ENCODE peak calls at places on chromosomes 6 and 20, in six cellular contexts. O, U, K, N, F and Z are unnamed samples.
A peak's percentile ranks its signal among the peaks of the same experiment; 100 is the strongest.

GRCh38 chr20:8932192-8933150 is 136.4 kb upstream of the PLCB4 start:
- DNase-seq in O (no peak), U (peak; percentile 42), K (no peak), N (peak; percentile 73), F (no peak), Z (no peak)

GRCh38 chr6:44851176-44851575 is 463.7 kb downstream of the CDC5L start:
- DNase-seq in O (no peak), U (no peak), K (no peak), N (no peak), F (no peak), Z (no peak)

GRCh38 chr6:155909710-155910109 is 454.1 kb upstream of the NOX3 start:
- DNase-seq in O (no peak), U (no peak), K (no peak), N (no peak), F (peak; percentile 16), Z (no peak)

GRCh38 chr20:19964289-19965263 is 52.6 kb upstream of the NAA20 start:
- DNase-seq in O (no peak), U (peak; percentile 80), K (no peak), N (peak; percentile 54), F (no peak), Z (peak; percentile 61)

GRCh38 chr20:21101453-21102251 is 4.5 kb downstream of the LINC00237 start:
- DNase-seq in O (peak; percentile 54), U (no peak), K (no peak), N (no peak), F (peak; percentile 75), Z (peak; percentile 79)

GRCh38 chr6:133512410-133513016 is 271.4 kb downstream of the EYA4 start:
- DNase-seq in O (peak; percentile 26), U (peak; percentile 53), K (no peak), N (peak; percentile 60), F (peak; percentile 58), Z (peak; percentile 61)

GRCh38 chr20:14264869-14265268 is 72.5 kb downstream of the FLRT3 start:
- DNase-seq in O (peak; percentile 4), U (peak; percentile 38), K (no peak), N (no peak), F (no peak), Z (peak; percentile 7)

GRCh38 chr20:2178328-2179232 is 77.0 kb downstream of the STK35 start:
- DNase-seq in O (no peak), U (no peak), K (no peak), N (peak; percentile 7), F (no peak), Z (no peak)

GRCh38 chr6:10643214-10643641 is 51.2 kb downstream of the C6orf52 start:
- DNase-seq in O (no peak), U (no peak), K (no peak), N (no peak), F (no peak), Z (peak; percentile 91)

GRCh38 chr20:41308290-41308691 is 9.2 kb downstream of the ZHX3 start:
- DNase-seq in O (no peak), U (no peak), K (no peak), N (peak; percentile 59), F (no peak), Z (peak; percentile 62)

GRCh38 chr6:49453221-49453620 is 9.8 kb downstream of the MMUT start:
- DNase-seq in O (no peak), U (peak; percentile 7), K (no peak), N (peak; percentile 8), F (no peak), Z (no peak)

GRCh38 chr6:131980791-131981623 is 29.8 kb upstream of the CCN2 start:
- DNase-seq in O (no peak), U (peak; percentile 59), K (no peak), N (peak; percentile 76), F (no peak), Z (no peak)

GRCh38 chr6:25332671-25333071 is 53.5 kb downstream of the CARMIL1 start:
- DNase-seq in O (no peak), U (no peak), K (no peak), N (no peak), F (no peak), Z (no peak)

GRCh38 chr6:52547647-52548352 is 29.1 kb downstream of the TRAM2 start:
- DNase-seq in O (peak; percentile 80), U (no peak), K (no peak), N (no peak), F (no peak), Z (no peak)

GRCh38 chr6:149856256-149856994 is 7.7 kb downstream of the LRP11 start:
- DNase-seq in O (no peak), U (no peak), K (no peak), N (peak; percentile 81), F (no peak), Z (no peak)

GRCh38 chr20:64077876-64078551 is 1.3 kb downstream of the RGS19 start:
- DNase-seq in O (no peak), U (no peak), K (no peak), N (no peak), F (no peak), Z (peak; percentile 94)

GRCh38 chr6:89145962-89146747 is at the start of gene PM20D2:
- DNase-seq in O (peak; percentile 97), U (peak; percentile 79), K (no peak), N (peak; percentile 63), F (peak; percentile 58), Z (peak; percentile 94)

GRCh38 chr6:119215309-119215708 is 134.3 kb downstream of the MAN1A1 start:
- DNase-seq in O (no peak), U (no peak), K (no peak), N (no peak), F (no peak), Z (no peak)

GRCh38 chr6:46651006-46651405 is 1.6 kb downstream of the CYP39A1 start:
- DNase-seq in O (no peak), U (no peak), K (no peak), N (no peak), F (no peak), Z (no peak)

GRCh38 chr6:156848533-156848932 is 71.4 kb downstream of the ARID1B start:
- DNase-seq in O (peak; percentile 80), U (no peak), K (no peak), N (peak; percentile 83), F (no peak), Z (peak; percentile 66)

GRCh38 chr6:15268130-15268908 is 22.4 kb downstream of the JARID2 start:
- DNase-seq in O (no peak), U (no peak), K (no peak), N (no peak), F (peak; percentile 33), Z (no peak)

GRCh38 chr6:2426561-2427340 is 181.3 kb upstream of the GMDS start:
- DNase-seq in O (no peak), U (no peak), K (no peak), N (no peak), F (no peak), Z (no peak)

GRCh38 chr6:144008501-144009245 is 614 bp upstream of the PLAGL1 start:
- DNase-seq in O (no peak), U (peak; percentile 7), K (no peak), N (no peak), F (peak; percentile 25), Z (peak; percentile 13)

GRCh38 chr20:20399705-20400104 is 31.8 kb downstream of the INSM1 start:
- DNase-seq in O (no peak), U (no peak), K (no peak), N (no peak), F (no peak), Z (no peak)

GRCh38 chr6:25939593-25939992 is 9.1 kb upstream of the SLC17A2 start:
- DNase-seq in O (no peak), U (no peak), K (no peak), N (no peak), F (no peak), Z (no peak)

GRCh38 chr20:24768977-24769675 is 179.9 kb upstream of the CST7 start:
- DNase-seq in O (peak; percentile 76), U (no peak), K (no peak), N (no peak), F (no peak), Z (no peak)

DNA sequence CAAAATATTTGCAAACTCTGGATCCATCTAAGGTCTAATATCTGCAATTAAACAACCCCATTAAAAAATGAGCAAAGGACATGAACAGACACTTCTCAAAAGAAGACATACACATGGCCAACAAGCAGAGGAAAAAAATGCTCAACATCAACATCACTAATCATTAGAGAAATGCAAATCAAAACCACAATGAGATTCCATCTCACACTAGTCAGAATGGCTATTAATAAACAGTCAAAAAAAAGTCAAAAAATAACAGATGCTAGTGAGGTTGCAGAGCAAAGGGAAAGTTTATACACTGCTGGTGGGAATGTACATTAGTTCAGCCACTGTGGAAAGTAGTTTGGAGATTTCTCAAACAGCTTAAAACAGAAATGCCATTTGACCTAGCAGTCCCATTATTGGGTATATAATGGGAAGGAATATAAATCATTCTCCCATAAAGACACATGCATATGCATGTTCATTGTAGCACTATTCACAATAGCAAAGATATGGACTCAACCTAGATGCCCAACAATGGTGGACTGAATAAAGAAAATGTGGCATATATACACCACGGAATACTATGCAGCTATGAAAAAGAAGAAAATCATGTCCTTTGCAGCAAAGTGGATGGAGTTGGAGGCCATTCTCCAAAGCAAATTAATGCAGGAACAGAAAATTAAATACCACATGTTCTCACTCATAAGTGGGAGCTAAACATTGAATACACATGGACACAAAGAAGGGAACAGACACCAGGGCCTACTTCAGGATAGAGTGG is 9.1 kb downstream of the ZNFX1 start:
- DNase-seq in O (no peak), U (no peak), K (no peak), N (no peak), F (no peak), Z (no peak)
- TF ChIP-seq CTCF in O (peak; percentile 7), U (no peak), K (no peak), N (no peak), F (no peak), Z (no peak)

GRCh38 chr6:7332090-7332745 is 19.2 kb upstream of the SSR1 start:
- DNase-seq in O (no peak), U (no peak), K (no peak), N (no peak), F (no peak), Z (peak; percentile 36)
- TF ChIP-seq MAX in O (no peak), U (no peak), K (no peak), N (no peak), F (no peak), Z (no peak)

GRCh38 chr6:109455502-109456282 is at the start of gene MICAL1:
- DNase-seq in O (peak; percentile 94), U (peak; percentile 33), K (peak; percentile 45), N (peak; percentile 17), F (peak; percentile 66), Z (peak; percentile 82)
- TF ChIP-seq CTCF in O (peak; percentile 40), U (no peak), K (no peak), N (peak; percentile 23), F (no peak), Z (peak; percentile 30)

GRCh38 chr6:140079328-140079727 is 704.9 kb upstream of the CITED2 start:
- DNase-seq in O (no peak), U (no peak), K (no peak), N (peak; percentile 30), F (no peak), Z (no peak)
- TF ChIP-seq MAX in O (no peak), U (no peak), K (no peak), N (no peak), F (no peak), Z (no peak)

DNA sequence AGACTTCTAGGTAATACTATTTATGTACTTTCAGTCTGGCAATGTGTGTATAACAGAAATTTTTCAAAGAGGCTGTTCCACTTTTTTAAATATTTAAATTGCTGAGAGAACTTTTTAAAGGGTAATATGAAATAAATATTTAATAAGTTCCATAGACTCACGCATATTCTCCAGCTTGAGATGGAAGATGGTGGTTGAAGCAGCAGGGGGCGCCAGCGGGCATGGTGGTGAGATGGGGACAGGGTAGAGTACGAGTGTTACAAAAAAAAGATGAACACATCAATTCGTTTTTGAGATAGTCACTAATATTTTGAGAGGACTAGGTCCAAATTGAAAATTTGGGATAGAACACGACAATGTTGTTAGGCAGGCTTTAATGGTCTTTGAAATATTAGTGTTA is 68.4 kb downstream of the RSPO3 start:
- DNase-seq in O (peak; percentile 14), U (peak; percentile 31), K (no peak), N (no peak), F (peak; percentile 81), Z (peak; percentile 78)
- TF ChIP-seq CTCF in O (peak; percentile 53), U (peak; percentile 43), K (peak; percentile 67), N (peak; percentile 24), F (peak; percentile 80), Z (peak; percentile 92)